ENCODE peak calls at places on chromosome 4, in nine cellular contexts. A, J, V, C, N, M, P, W and T are unnamed samples.

GRCh38 chr4:139814285-139815015 is 148.8 kb downstream of the MGST2 start:
- DNase-seq in A (no peak), J (no peak), V (peak; percentile 65), C (peak; percentile 83), N (no peak), M (no peak), P (peak; percentile 65), W (no peak), T (peak; percentile 30)

GRCh38 chr4:104577405-104577804 is 82.7 kb upstream of the CXXC4 start:
- DNase-seq in A (no peak), J (no peak), V (no peak), C (no peak), N (no peak), M (no peak), P (no peak), W (no peak), T (no peak)

GRCh38 chr4:37873383-37873782 is 17.5 kb upstream of the TBC1D1 start:
- DNase-seq in A (no peak), J (no peak), V (no peak), C (no peak), N (no peak), M (no peak), P (peak; percentile 87), W (no peak), T (peak; percentile 91)

GRCh38 chr4:183449193-183449888 is 4.9 kb downstream of the CDKN2AIP start:
- DNase-seq in A (no peak), J (no peak), V (no peak), C (no peak), N (no peak), M (no peak), P (peak; percentile 69), W (no peak), T (peak; percentile 54)

GRCh38 chr4:71456841-71457240 is 118.0 kb downstream of the SLC4A4 start:
- DNase-seq in A (no peak), J (no peak), V (no peak), C (peak; percentile 76), N (no peak), M (peak; percentile 10), P (peak; percentile 69), W (no peak), T (peak; percentile 79)

GRCh38 chr4:84238247-84239090 is 260.6 kb downstream of the NKX6-1 start:
- DNase-seq in A (no peak), J (no peak), V (no peak), C (no peak), N (no peak), M (no peak), P (no peak), W (no peak), T (peak; percentile 82)

GRCh38 chr4:40940317-40940720 is 190.6 kb downstream of the NSUN7 start:
- DNase-seq in A (no peak), J (no peak), V (no peak), C (no peak), N (no peak), M (no peak), P (peak; percentile 46), W (no peak), T (peak; percentile 86)

GRCh38 chr4:81905966-81906365 is 434.3 kb upstream of the RASGEF1B start:
- DNase-seq in A (no peak), J (no peak), V (no peak), C (no peak), N (peak; percentile 23), M (no peak), P (no peak), W (no peak), T (no peak)

GRCh38 chr4:26878729-26879415 is 18.2 kb downstream of the STIM2 start:
- DNase-seq in A (no peak), J (no peak), V (no peak), C (no peak), N (no peak), M (no peak), P (peak; percentile 18), W (no peak), T (peak; percentile 56)

GRCh38 chr4:40912455-40913055 is 162.8 kb downstream of the NSUN7 start:
- DNase-seq in A (no peak), J (no peak), V (no peak), C (no peak), N (no peak), M (no peak), P (peak; percentile 48), W (no peak), T (no peak)

GRCh38 chr4:148061795-148062194 is 329.9 kb downstream of the ARHGAP10 start:
- DNase-seq in A (no peak), J (no peak), V (no peak), C (no peak), N (no peak), M (no peak), P (no peak), W (no peak), T (no peak)

GRCh38 chr4:133982533-133983224 is 218.9 kb downstream of the PABPC4L start:
- DNase-seq in A (no peak), J (no peak), V (no peak), C (no peak), N (no peak), M (no peak), P (no peak), W (no peak), T (peak; percentile 18)

GRCh38 chr4:158496030-158496741 is 25.5 kb upstream of the RXFP1 start:
- DNase-seq in A (peak; percentile 26), J (peak; percentile 36), V (peak; percentile 9), C (no peak), N (peak; percentile 37), M (no peak), P (peak; percentile 28), W (peak; percentile 32), T (no peak)